ENCODE peak calls at places on chromosomes 6 and 20, in nine cellular contexts. L is fibroblast of lung, M is psoas muscle, N is cardiac muscle cell, W is A673, I is colonic mucosa, V is lung, S is tibial nerve, K is right cardiac atrium. P is an unnamed sample. For H3K4me1, the result is how much of the 10 kb centered on the place peaks cover.

GRCh38 chr6:113856011-113856551 is 1.1 kb upstream of the MARCKS start:
- DNase-seq in M (no peak), L (peak), V (no peak), K (peak), N (peak), S (peak), W (peak), I (peak), P (peak)

GRCh38 chr6:125002090-125002741 is 40.0 kb downstream of the RNF217 start:
- DNase-seq in K (no peak), W (peak), L (peak), N (no peak), V (no peak), S (no peak), M (no peak), I (no peak), P (no peak)

GRCh38 chr6:142635130-142635529 is 309.8 kb downstream of the HIVEP2 start:
- DNase-seq in M (no peak), L (peak), I (no peak), S (no peak), V (no peak), W (no peak), N (no peak), K (no peak), P (no peak)

GRCh38 chr6:121760640-121761213 is 325.3 kb downstream of the GJA1 start:
- DNase-seq in S (no peak), N (no peak), L (no peak), I (no peak), M (no peak), K (no peak), W (no peak), V (no peak), P (no peak)

GRCh38 chr6:73579851-73580246 is 59.0 kb upstream of the EEF1A1 start:
- DNase-seq in K (peak), L (peak), N (no peak), I (no peak), W (no peak), S (peak), M (no peak), V (peak), P (no peak)

GRCh38 chr6:147279423-147279822 is 75.2 kb downstream of the STXBP5 start:
- DNase-seq in S (no peak), V (no peak), M (no peak), I (no peak), N (no peak), L (peak), W (no peak), K (no peak), P (no peak)

GRCh38 chr6:113039013-113039412 is 691.9 kb downstream of the RFPL4B start:
- DNase-seq in N (no peak), L (no peak), M (no peak), W (no peak), V (no peak), K (no peak), I (no peak), S (no peak), P (no peak)

GRCh38 chr6:14412026-14412425 is 294.5 kb downstream of the CD83 start:
- DNase-seq in S (no peak), V (no peak), N (no peak), M (no peak), K (no peak), W (no peak), I (no peak), L (no peak), P (no peak)

GRCh38 chr6:136922680-136922996 is 537 bp downstream of the SLC35D3 start:
- DNase-seq in M (no peak), N (no peak), W (no peak), I (no peak), K (no peak), V (no peak), S (no peak), L (no peak), P (peak)

GRCh38 chr6:11232968-11233626 is 629 bp upstream of the NEDD9 start:
- DNase-seq in M (no peak), L (no peak), I (peak), N (peak), W (no peak), S (no peak), V (no peak), K (no peak), P (peak)

GRCh38 chr6:146948790-146949342 is 255.4 kb upstream of the STXBP5 start:
- DNase-seq in S (no peak), M (no peak), K (no peak), W (no peak), I (no peak), L (peak), N (no peak), V (no peak), P (no peak)

GRCh38 chr6:13277231-13277630 is 51.1 kb downstream of the TBC1D7 start:
- DNase-seq in K (no peak), W (no peak), N (no peak), M (no peak), L (no peak), S (no peak), V (no peak), I (no peak), P (no peak)

GRCh38 chr20:4012631-4013030 is 2.7 kb downstream of the RNF24 start:
- DNase-seq in M (no peak), W (no peak), I (no peak), K (no peak), V (no peak), L (peak), S (no peak), N (no peak), P (no peak)

GRCh38 chr6:39087197-39087596 is 27.8 kb downstream of the SAYSD1 start:
- DNase-seq in S (no peak), V (no peak), W (no peak), K (no peak), I (no peak), M (no peak), N (no peak), L (no peak), P (no peak)

GRCh38 chr6:160078883-160079685 is 42.5 kb upstream of the SLC22A1 start:
- DNase-seq in N (no peak), M (no peak), S (no peak), L (no peak), V (no peak), W (no peak), K (no peak), I (no peak), P (no peak)

GRCh38 chr6:160079686-160080043 is 42.0 kb upstream of the SLC22A1 start:
- DNase-seq in S (no peak), M (no peak), N (no peak), I (no peak), W (no peak), L (no peak), K (no peak), V (no peak), P (no peak)

GRCh38 chr6:160080097-160080496 is 41.5 kb upstream of the SLC22A1 start:
- DNase-seq in S (no peak), K (no peak), N (no peak), W (no peak), I (no peak), L (no peak), M (no peak), V (no peak), P (no peak)

GRCh38 chr6:160076009-160076408 is 45.6 kb upstream of the SLC22A1 start:
- DNase-seq in W (no peak), M (no peak), N (no peak), V (no peak), S (no peak), L (no peak), K (no peak), I (no peak), P (no peak)

DNA sequence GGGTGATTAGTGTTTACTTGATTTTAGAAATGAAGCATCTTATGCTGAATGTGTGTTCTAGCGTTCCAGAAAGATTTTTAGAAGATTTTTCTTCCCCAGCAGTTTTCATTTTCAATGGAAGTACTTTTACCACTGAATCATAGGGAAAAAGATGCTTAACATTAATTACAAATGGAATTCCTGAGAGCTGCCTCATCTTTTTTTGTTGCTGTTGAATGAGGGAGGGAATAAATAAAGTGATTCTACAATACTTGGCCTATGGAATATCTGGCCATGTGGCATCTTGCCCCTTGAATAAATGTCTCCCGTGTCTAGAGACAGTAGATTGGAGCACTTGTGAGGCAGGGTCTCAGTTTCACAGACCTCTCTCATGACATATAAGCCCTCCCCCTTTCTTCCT is 44.1 kb upstream of the SLC22A1 start:
- DNase-seq in W (no peak), S (no peak), K (no peak), V (no peak), L (peak), I (no peak), M (no peak), N (no peak), P (no peak)
- H3K4me1 ChIP-seq in W (under half), S (under half), K (under half), V (under half), L (under half), I (under half), M (under half), N (under half), P (under half)

GRCh38 chr6:37137881-37138568 is 31.9 kb upstream of the PIM1 start:
- DNase-seq in S (no peak), K (no peak), N (no peak), M (no peak), L (peak), I (no peak), W (no peak), V (no peak), P (no peak)
- H3K4me1 ChIP-seq in S (under half), K (under half), N (under half), M (under half), L (under half), I (under half), W (under half), V (under half), P (under half)

GRCh38 chr6:33816911-33817310 is 13.1 kb upstream of the MLN start:
- DNase-seq in V (no peak), I (no peak), M (no peak), L (no peak), S (no peak), N (no peak), K (no peak), W (no peak), P (no peak)
- H3K4me1 ChIP-seq in V (under half), I (under half), M (under half), L (under half), S (under half), N (under half), K (under half), W (under half), P (under half)

DNA sequence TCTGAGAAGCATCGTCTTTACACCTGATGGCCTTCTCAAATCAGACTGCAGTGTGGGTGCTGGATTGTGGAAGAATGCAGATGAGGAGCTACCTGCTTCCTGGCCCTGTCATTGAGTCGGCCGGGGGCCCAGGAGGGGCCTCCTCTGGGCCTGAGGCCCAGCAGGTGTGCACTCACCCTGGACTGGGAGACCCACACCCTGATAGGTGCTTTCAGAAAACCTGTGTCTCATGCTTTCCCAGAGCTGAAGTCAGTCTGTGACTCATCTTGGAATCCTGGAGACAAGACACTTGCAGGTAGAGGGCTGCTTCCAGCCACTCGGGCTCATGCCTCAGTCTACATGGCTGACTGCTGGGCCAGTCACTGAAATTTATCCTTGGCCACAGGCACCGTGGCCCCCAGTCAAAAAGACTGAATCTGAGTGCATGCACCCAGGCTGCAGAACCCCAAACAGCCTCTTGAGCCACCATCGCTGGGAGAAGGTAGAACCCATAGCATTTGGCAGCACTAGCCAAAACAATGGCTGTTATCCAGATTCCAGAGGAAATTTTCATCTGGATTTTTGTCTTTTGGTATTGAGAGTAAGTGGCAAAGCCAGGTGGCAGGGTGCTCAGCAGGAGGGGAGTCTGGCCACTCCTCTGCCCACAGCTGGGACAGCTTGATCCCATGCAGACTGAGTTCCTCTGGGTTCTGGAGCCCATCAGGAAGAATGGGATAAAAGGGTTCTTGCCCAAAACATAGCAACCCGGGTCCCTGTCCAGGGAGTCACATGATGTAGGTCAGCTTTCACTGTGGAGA is 182.0 kb upstream of the CST7 start:
- DNase-seq in K (no peak), I (no peak), L (no peak), M (no peak), S (no peak), N (no peak), W (no peak), V (no peak), P (peak)
- H3K4me1 ChIP-seq in K (under half), I (under half), L (under half), M (under half), S (under half), N (under half), W (under half), V (under half), P (under half)